ENCODE peak calls at places on chromosomes 5 and 9, in eight cellular contexts. Q is body of pancreas, R is PC-3, U is cardiac muscle cell, V is mesendoderm, N is endodermal cell, M is pancreas, K is Peyer's patch. C is an unnamed sample.

GRCh38 chr9:22214497-22215031 is 205.5 kb upstream of the CDKN2B start:
- DNase-seq in Q (no peak), R (peak), U (no peak), V (no peak), N (no peak), M (no peak), K (no peak), C (no peak)

GRCh38 chr5:135743684-135744083 is 90.8 kb upstream of the SLC25A48 start:
- DNase-seq in Q (no peak), R (no peak), U (no peak), V (peak), N (no peak), M (no peak), K (no peak), C (no peak)

GRCh38 chr9:88574993-88575392 is 40.0 kb downstream of the NXNL2 start:
- DNase-seq in Q (no peak), R (no peak), U (peak), V (no peak), N (no peak), M (no peak), K (no peak), C (no peak)

GRCh38 chr5:163594951-163595350 is 89.5 kb downstream of the MAT2B start:
- DNase-seq in Q (no peak), R (no peak), U (no peak), V (no peak), N (no peak), M (no peak), K (no peak), C (no peak)

GRCh38 chr9:129234491-129234890 is 56.4 kb upstream of the IER5L start:
- DNase-seq in Q (no peak), R (no peak), U (no peak), V (no peak), N (no peak), M (no peak), K (no peak), C (no peak)

GRCh38 chr5:150106669-150107068 is 20.3 kb upstream of the CSF1R start:
- DNase-seq in Q (no peak), R (no peak), U (no peak), V (no peak), N (peak), M (no peak), K (no peak), C (no peak)

GRCh38 chr5:43044181-43044914 is 4.2 kb upstream of the ANXA2R start:
- DNase-seq in Q (no peak), R (peak), U (no peak), V (peak), N (peak), M (no peak), K (no peak), C (no peak)

GRCh38 chr5:120504057-120504456 is 40.0 kb downstream of the PRR16 start:
- DNase-seq in Q (no peak), R (no peak), U (peak), V (no peak), N (no peak), M (no peak), K (no peak), C (no peak)

GRCh38 chr5:166571668-166572067 is 1719.8 kb upstream of the WWC1 start:
- DNase-seq in Q (no peak), R (no peak), U (no peak), V (no peak), N (no peak), M (no peak), K (no peak), C (no peak)

GRCh38 chr5:53337827-53338226 is 142.6 kb upstream of the FST start:
- DNase-seq in Q (no peak), R (peak), U (no peak), V (no peak), N (no peak), M (no peak), K (no peak), C (no peak)

GRCh38 chr5:91061946-91062586 is 321.1 kb downstream of the ARRDC3 start:
- DNase-seq in Q (no peak), R (no peak), U (no peak), V (no peak), N (no peak), M (no peak), K (no peak), C (no peak)

GRCh38 chr5:173923236-173924104 is 35.3 kb downstream of the CPEB4 start:
- DNase-seq in Q (no peak), R (no peak), U (peak), V (no peak), N (no peak), M (no peak), K (no peak), C (no peak)
- H3K27ac ChIP-seq in Q (no peak), R (no peak), U (peak), V (no peak), N (no peak), M (peak), K (no peak), C (no peak)

DNA sequence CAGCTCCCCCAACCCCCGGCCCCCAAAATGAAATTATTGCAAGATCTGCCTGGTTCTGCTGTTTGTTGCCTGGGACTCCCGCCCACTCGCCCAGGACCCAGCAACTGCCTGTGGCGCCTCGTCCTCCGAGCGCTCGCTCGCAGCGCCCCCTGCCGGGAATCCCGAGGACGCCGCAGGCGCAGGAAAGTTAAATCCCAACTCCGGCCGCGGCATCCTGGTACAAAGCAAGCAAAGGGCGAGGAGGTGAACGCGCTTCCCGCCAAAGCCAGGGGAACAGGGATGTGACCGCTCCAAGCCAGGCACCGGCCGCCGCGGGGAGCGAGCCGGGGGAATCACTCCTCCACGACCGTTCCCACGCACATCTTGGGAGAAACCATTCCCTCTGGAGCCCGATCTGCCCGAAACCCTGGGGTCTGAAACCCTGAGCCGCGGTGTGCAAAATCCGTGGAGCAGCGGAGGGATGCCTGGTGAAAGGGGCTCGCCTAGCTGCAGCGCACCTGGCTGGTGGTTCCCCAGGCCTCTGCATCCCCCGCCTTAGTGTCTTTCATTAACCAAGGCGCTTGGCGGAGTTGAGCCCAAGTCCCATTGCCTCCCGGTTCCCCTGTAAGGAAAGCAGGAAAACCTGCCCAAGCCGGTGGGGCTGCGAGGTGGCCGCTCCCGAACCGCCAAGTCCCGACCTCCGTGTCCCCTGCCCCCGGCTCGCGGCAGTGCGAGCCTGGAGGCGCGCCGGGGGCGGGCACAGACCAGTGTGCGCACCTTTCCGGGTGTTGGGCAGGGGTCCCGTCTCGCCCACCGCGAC is 1.2 kb downstream of the SEMA5A start:
- DNase-seq in Q (peak), R (peak), U (peak), V (peak), N (peak), M (peak), K (peak), C (no peak)
- H3K4me3 ChIP-seq in Q (peak), R (peak), U (peak), V (peak), N (peak), M (peak), K (peak), C (no peak)

GRCh38 chr9:71644819-71645362 is 123.4 kb downstream of the CEMIP2 start:
- DNase-seq in Q (no peak), R (no peak), U (no peak), V (no peak), N (no peak), M (no peak), K (no peak), C (no peak)

GRCh38 chr9:71648453-71648852 is 119.9 kb downstream of the CEMIP2 start:
- DNase-seq in Q (no peak), R (no peak), U (no peak), V (no peak), N (no peak), M (no peak), K (no peak), C (no peak)

GRCh38 chr9:71647094-71647591 is 121.2 kb downstream of the CEMIP2 start:
- DNase-seq in Q (peak), R (peak), U (peak), V (peak), N (peak), M (no peak), K (peak), C (peak)

GRCh38 chr9:71643330-71643729 is 125.0 kb downstream of the CEMIP2 start:
- DNase-seq in Q (no peak), R (peak), U (no peak), V (no peak), N (no peak), M (no peak), K (no peak), C (no peak)

DNA sequence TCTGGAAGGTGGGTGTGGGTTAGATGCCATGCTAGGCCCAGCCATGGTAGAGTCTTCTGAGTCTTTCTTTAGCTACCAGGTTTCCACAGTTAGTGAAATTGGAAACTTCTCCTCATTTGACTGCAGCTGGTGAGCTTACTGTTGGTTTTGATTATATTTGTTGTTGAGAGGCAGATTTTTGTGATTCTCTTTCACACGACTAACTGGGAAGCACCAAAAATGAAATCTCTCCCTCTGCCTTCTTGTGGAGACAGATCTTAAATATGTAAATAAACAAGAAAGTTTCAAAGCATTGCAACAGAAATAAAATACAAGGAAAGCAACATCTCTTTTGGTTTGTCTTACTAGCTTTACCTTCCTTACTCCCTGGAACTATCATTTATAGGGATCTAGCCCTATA is 122.2 kb downstream of the CEMIP2 start:
- DNase-seq in Q (no peak), R (no peak), U (no peak), V (no peak), N (no peak), M (no peak), K (no peak), C (no peak)
- H3K27ac ChIP-seq in Q (no peak), R (no peak), U (no peak), V (no peak), N (no peak), M (no peak), K (no peak), C (no peak)

GRCh38 chr9:71763752-71764332 is 4.5 kb downstream of the CEMIP2 start:
- DNase-seq in Q (no peak), R (peak), U (peak), V (no peak), N (no peak), M (no peak), K (no peak), C (no peak)
- H3K4me3 ChIP-seq in Q (no peak), R (peak), U (no peak), V (no peak), N (peak), M (no peak), K (peak), C (no peak)

DNA sequence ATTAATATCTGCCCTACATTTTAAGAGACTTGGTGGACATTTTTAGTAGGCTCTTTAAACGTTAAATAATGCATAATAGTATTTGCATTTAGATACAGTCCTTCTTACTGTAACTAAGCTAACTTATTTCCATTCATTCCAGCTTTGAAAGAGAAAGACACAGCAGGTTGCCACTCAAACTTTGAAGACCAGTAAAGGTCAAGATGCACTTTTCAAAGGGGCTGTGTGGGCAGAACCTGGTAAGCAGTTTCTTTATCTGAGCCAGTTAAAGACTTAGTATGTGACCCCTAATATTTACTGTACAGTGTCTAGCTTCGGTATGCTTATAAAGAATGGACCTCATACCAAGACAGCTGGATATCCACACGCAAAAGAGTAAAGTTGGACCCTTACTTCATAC is 20.8 kb downstream of the PLGRKT start:
- DNase-seq in Q (no peak), R (no peak), U (no peak), V (no peak), N (no peak), M (no peak), K (no peak), C (no peak)
- H3K27ac ChIP-seq in Q (no peak), R (no peak), U (no peak), V (no peak), N (no peak), M (no peak), K (no peak), C (no peak)

DNA sequence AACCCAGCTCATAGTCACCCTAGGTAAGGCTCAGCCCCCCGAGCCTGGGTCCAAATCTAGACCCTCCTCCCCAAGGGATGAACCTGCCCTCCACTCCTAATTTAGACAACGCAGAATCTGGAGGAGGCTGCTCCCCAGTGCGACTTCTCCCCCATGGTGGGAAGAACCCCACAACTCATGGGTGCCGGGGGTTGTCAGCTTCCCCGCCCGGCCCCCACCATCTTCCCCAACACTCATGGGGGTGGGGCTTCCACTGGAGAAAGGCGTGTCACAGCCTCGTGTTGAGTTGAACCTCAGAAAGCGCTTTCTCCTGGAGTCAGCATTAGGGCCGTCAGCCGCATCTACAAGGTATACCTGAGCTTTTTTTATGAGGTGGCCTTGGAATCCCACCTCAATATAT is 66.9 kb downstream of the IRX2 start:
- DNase-seq in Q (no peak), R (no peak), U (no peak), V (no peak), N (no peak), M (no peak), K (no peak), C (no peak)
- H3K4me3 ChIP-seq in Q (no peak), R (no peak), U (no peak), V (no peak), N (no peak), M (no peak), K (no peak), C (no peak)

C was measured in CD8-positive, alpha-beta memory T cell.